ENCODE peak calls at places on chromosomes 6 and 20, in seven cellular contexts. K, X, C, Y, D, F and A are unnamed samples.

GRCh38 chr6:45054610-45055009 is 273.5 kb upstream of the RUNX2 start:
- DNase-seq in C (no peak), X (no peak), Y (peak), D (no peak), F (no peak), K (no peak), A (no peak)

GRCh38 chr6:139028242-139028657 is 295 bp upstream of the ABRACL start:
- DNase-seq in Y (no peak), C (no peak), X (no peak), D (no peak), F (no peak), K (no peak), A (no peak)

GRCh38 chr6:144546807-144547206 is 261.7 kb downstream of the UTRN start:
- DNase-seq in Y (no peak), K (no peak), X (no peak), C (no peak), F (no peak), D (no peak), A (no peak)

GRCh38 chr20:38932457-38933120 is 6.4 kb downstream of the FAM83D start:
- DNase-seq in F (no peak), D (no peak), X (no peak), K (no peak), Y (peak), C (no peak), A (no peak)

GRCh38 chr6:4640139-4640538 is 136.1 kb upstream of the CDYL start:
- DNase-seq in C (no peak), D (no peak), F (no peak), Y (peak), X (no peak), K (no peak), A (no peak)

GRCh38 chr20:56580226-56580625 is 47.2 kb downstream of the FAM209B start:
- DNase-seq in X (no peak), C (no peak), K (no peak), F (no peak), D (no peak), Y (no peak), A (no peak)

GRCh38 chr20:37940161-37940560 is 37.2 kb downstream of the VSTM2L start:
- DNase-seq in F (peak), K (no peak), C (no peak), D (no peak), X (no peak), Y (no peak), A (no peak)

GRCh38 chr6:137813308-137813707 is 53.8 kb upstream of the TNFAIP3 start:
- DNase-seq in C (no peak), F (no peak), X (no peak), Y (no peak), D (no peak), K (no peak), A (no peak)

GRCh38 chr6:31701666-31702420 is 1.3 kb downstream of the ABHD16A start:
- DNase-seq in F (no peak), X (no peak), D (no peak), Y (peak), K (no peak), C (no peak), A (no peak)

GRCh38 chr6:31736026-31736767 is at the start of gene CLIC1:
- DNase-seq in C (peak), X (peak), F (peak), Y (peak), D (peak), K (peak), A (peak)

GRCh38 chr20:48155231-48155630 is 369.9 kb upstream of the SULF2 start:
- DNase-seq in K (no peak), Y (no peak), D (no peak), F (no peak), C (no peak), X (no peak), A (no peak)

GRCh38 chr6:28225056-28225834 is at the start of gene ZSCAN9:
- DNase-seq in Y (peak), C (peak), K (peak), F (peak), D (peak), X (no peak), A (no peak)

GRCh38 chr6:2204272-2204671 is 41.1 kb downstream of the GMDS start:
- DNase-seq in K (no peak), Y (no peak), F (no peak), X (no peak), D (no peak), C (no peak), A (no peak)

GRCh38 chr6:143262037-143262436 is 188.5 kb downstream of the ADAT2 start:
- DNase-seq in D (no peak), K (no peak), F (no peak), C (no peak), X (no peak), Y (no peak), A (no peak)

GRCh38 chr6:106613590-106613989 is 15.7 kb downstream of the RTN4IP1 start:
- DNase-seq in F (no peak), X (no peak), Y (no peak), C (no peak), K (no peak), D (no peak), A (no peak)

GRCh38 chr6:43495409-43495941 is 14.7 kb downstream of the LRRC73 start:
- DNase-seq in X (no peak), F (no peak), K (no peak), C (no peak), Y (no peak), D (no peak), A (no peak)

GRCh38 chr20:25253606-25254275 is 5.9 kb downstream of the PYGB start:
- DNase-seq in Y (no peak), F (no peak), K (no peak), C (no peak), X (no peak), D (no peak), A (no peak)

GRCh38 chr20:51184289-51184688 is 161.4 kb upstream of the KCNG1 start:
- DNase-seq in X (no peak), F (no peak), Y (no peak), K (no peak), C (no peak), D (no peak), A (no peak)

GRCh38 chr20:38085031-38085430 is 51.5 kb downstream of the RPRD1B start:
- DNase-seq in F (no peak), D (no peak), Y (no peak), X (no peak), C (no peak), K (no peak), A (no peak)

GRCh38 chr6:45222380-45222779 is 105.8 kb upstream of the RUNX2 start:
- DNase-seq in C (no peak), K (no peak), D (no peak), F (no peak), X (no peak), Y (peak), A (no peak)

GRCh38 chr6:89853068-89853467 is 23.4 kb downstream of the CASP8AP2 start:
- DNase-seq in C (no peak), Y (peak), X (no peak), F (no peak), K (no peak), D (no peak), A (no peak)

GRCh38 chr6:111105578-111105977 is 18.3 kb downstream of the SLC16A10 start:
- DNase-seq in Y (peak), F (no peak), X (no peak), C (peak), D (no peak), K (no peak), A (no peak)

GRCh38 chr6:137043710-137044365 is 927 bp downstream of the IL20RA start:
- DNase-seq in Y (peak), K (peak), F (no peak), C (peak), X (no peak), D (no peak), A (no peak)

GRCh38 chr6:146915671-146916127 is 288.5 kb upstream of the STXBP5 start:
- DNase-seq in X (no peak), Y (peak), C (peak), K (no peak), D (no peak), F (no peak), A (no peak)

GRCh38 chr6:80673367-80673766 is 566.9 kb downstream of the BCKDHB start:
- DNase-seq in K (no peak), C (no peak), Y (no peak), F (no peak), D (no peak), X (no peak), A (no peak)

GRCh38 chr6:36912583-36912982 is 26.8 kb downstream of the C6orf89 start:
- DNase-seq in X (peak), Y (peak), K (no peak), C (peak), D (peak), F (peak), A (peak)

GRCh38 chr6:161882196-161882595 is 608.3 kb upstream of the AGPAT4 start:
- DNase-seq in K (no peak), F (no peak), D (no peak), Y (no peak), X (no peak), C (no peak), A (peak)

GRCh38 chr6:30378290-30378937 is 33.5 kb downstream of the RPP21 start:
- DNase-seq in X (no peak), D (no peak), C (peak), F (no peak), K (no peak), Y (peak), A (no peak)

GRCh38 chr6:107803957-107804356 is 20.2 kb downstream of the SCML4 start:
- DNase-seq in D (no peak), C (no peak), F (no peak), Y (no peak), X (no peak), K (no peak), A (no peak)

GRCh38 chr6:50591135-50591534 is 122.2 kb upstream of the TFAP2D start:
- DNase-seq in F (no peak), X (no peak), D (no peak), K (no peak), Y (no peak), C (no peak), A (no peak)

GRCh38 chr6:35088281-35089215 is 52.6 kb downstream of the TCP11 start:
- DNase-seq in C (no peak), Y (no peak), F (no peak), D (no peak), K (no peak), X (no peak), A (no peak)

GRCh38 chr20:46299078-46299477 is 9.2 kb downstream of the CDH22 start:
- DNase-seq in K (no peak), F (no peak), X (no peak), Y (no peak), D (no peak), C (no peak), A (no peak)

GRCh38 chr20:48437146-48437545 is 390.7 kb downstream of the PREX1 start:
- DNase-seq in F (no peak), D (no peak), K (no peak), C (no peak), X (no peak), Y (no peak), A (no peak)

GRCh38 chr6:64252256-64252655 is 616.7 kb downstream of the PHF3 start:
- DNase-seq in D (no peak), K (no peak), X (no peak), Y (no peak), C (no peak), F (no peak), A (no peak)